ENCODE peak calls at places on chromosomes 7 and 10, in seven cellular contexts. S is IMR-90, O is fibroblast of villous mesenchyme, G is GM23338, Q is AG10803, C is PC-9, T is upper lobe of left lung. K is an unnamed sample.

GRCh38 chr7:117110480-117111315 is 157.4 kb downstream of the ST7 start:
- DNase-seq in S (no peak), O (peak), G (no peak), Q (no peak), C (no peak), T (no peak), K (no peak)

GRCh38 chr10:49323896-49324270 is 24.9 kb downstream of the C10orf71 start:
- DNase-seq in S (no peak), O (no peak), G (no peak), Q (no peak), C (no peak), T (no peak), K (no peak)

GRCh38 chr10:29585488-29585976 is 49.2 kb downstream of the SVIL start:
- DNase-seq in S (peak), O (no peak), G (peak), Q (peak), C (no peak), T (no peak), K (no peak)

GRCh38 chr7:771241-772004 is 44.3 kb upstream of the PRKAR1B start:
- DNase-seq in S (peak), O (peak), G (no peak), Q (peak), C (no peak), T (peak), K (no peak)

GRCh38 chr10:34666008-34666700 is 148.9 kb downstream of the PARD3 start:
- DNase-seq in S (peak), O (peak), G (peak), Q (peak), C (peak), T (no peak), K (peak)

GRCh38 chr7:16967174-16967868 is 85.5 kb upstream of the AGR3 start:
- DNase-seq in S (peak), O (no peak), G (no peak), Q (peak), C (no peak), T (no peak), K (no peak)

GRCh38 chr10:99711129-99711719 is 20.7 kb downstream of the COX15 start:
- DNase-seq in S (peak), O (peak), G (peak), Q (peak), C (no peak), T (no peak), K (peak)

GRCh38 chr7:12297709-12298108 is 86.6 kb downstream of the TMEM106B start:
- DNase-seq in S (no peak), O (no peak), G (peak), Q (no peak), C (peak), T (no peak), K (no peak)

GRCh38 chr10:108601856-108602255 is 1321.5 kb downstream of the XPNPEP1 start:
- DNase-seq in S (no peak), O (no peak), G (no peak), Q (no peak), C (no peak), T (no peak), K (peak)

GRCh38 chr10:33803248-33803647 is 468.8 kb upstream of the NRP1 start:
- DNase-seq in S (peak), O (peak), G (no peak), Q (no peak), C (no peak), T (no peak), K (peak)

GRCh38 chr10:11831520-11831951 is 8.4 kb downstream of the PROSER2 start:
- DNase-seq in S (no peak), O (no peak), G (no peak), Q (peak), C (peak), T (no peak), K (no peak)

GRCh38 chr10:106551501-106551900 is 613.0 kb downstream of the SORCS1 start:
- DNase-seq in S (no peak), O (no peak), G (no peak), Q (no peak), C (no peak), T (no peak), K (no peak)

GRCh38 chr7:37921340-37921805 is 933 bp downstream of the EPDR1 start:
- DNase-seq in S (no peak), O (no peak), G (peak), Q (peak), C (no peak), T (no peak), K (no peak)

GRCh38 chr10:4344544-4344994 is 481.4 kb upstream of the AKR1E2 start:
- DNase-seq in S (peak), O (peak), G (peak), Q (peak), C (peak), T (no peak), K (peak)

GRCh38 chr10:28793482-28793881 is 116.2 kb downstream of the BAMBI start:
- DNase-seq in S (no peak), O (peak), G (no peak), Q (no peak), C (no peak), T (no peak), K (no peak)

GRCh38 chr7:607938-608337 is 88.3 kb upstream of the PDGFA start:
- DNase-seq in S (no peak), O (no peak), G (no peak), Q (no peak), C (no peak), T (no peak), K (no peak)

GRCh38 chr7:44060948-44061644 is 4.3 kb downstream of the PGAM2 start:
- DNase-seq in S (no peak), O (no peak), G (no peak), Q (no peak), C (no peak), T (no peak), K (no peak)

GRCh38 chr7:6444516-6445269 is 3.1 kb downstream of the DAGLB start:
- DNase-seq in S (peak), O (peak), G (no peak), Q (no peak), C (no peak), T (no peak), K (no peak)

GRCh38 chr10:59557052-59557451 is 152.6 kb downstream of the SLC16A9 start:
- DNase-seq in S (no peak), O (no peak), G (peak), Q (no peak), C (no peak), T (no peak), K (no peak)

DNA sequence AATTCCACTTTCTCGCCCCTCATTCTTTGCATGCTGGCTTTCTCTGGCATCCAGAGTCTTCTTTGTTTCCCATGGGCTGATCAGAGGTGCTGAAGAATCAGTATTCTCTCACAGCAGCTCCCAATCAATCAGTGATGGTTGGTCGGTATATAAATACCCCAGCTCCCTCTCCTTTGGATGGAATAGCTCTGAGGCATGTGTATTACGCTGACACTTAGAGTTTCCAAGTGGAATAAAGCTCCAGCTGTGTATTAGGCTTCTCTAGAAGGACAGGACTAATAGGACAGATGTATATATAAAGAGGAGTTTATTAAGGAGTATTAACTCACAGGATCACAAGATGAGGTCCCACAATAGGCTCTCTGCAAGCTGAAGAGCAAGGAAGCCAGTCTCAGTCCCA is 218.3 kb upstream of the GRB10 start:
- DNase-seq in S (no peak), O (no peak), G (peak), Q (no peak), C (no peak), T (no peak), K (no peak)
- TF ChIP-seq CTCF in S (no peak), O (peak), G (peak), Q (no peak), C (peak), T (peak), K (peak)

GRCh38 chr7:143285454-143285756 is 647 bp downstream of the TMEM139 start:
- DNase-seq in S (no peak), O (no peak), G (peak), Q (no peak), C (peak), T (no peak), K (no peak)

GRCh38 chr7:143287321-143287934 is 723 bp upstream of the CASP2 start:
- DNase-seq in S (no peak), O (no peak), G (no peak), Q (no peak), C (no peak), T (no peak), K (no peak)

GRCh38 chr7:143284591-143285453 is at the start of gene TMEM139:
- DNase-seq in S (no peak), O (no peak), G (peak), Q (no peak), C (peak), T (no peak), K (no peak)

GRCh38 chr7:143286522-143286890 is 1.6 kb upstream of the CASP2 start:
- DNase-seq in S (no peak), O (no peak), G (no peak), Q (no peak), C (no peak), T (no peak), K (no peak)

DNA sequence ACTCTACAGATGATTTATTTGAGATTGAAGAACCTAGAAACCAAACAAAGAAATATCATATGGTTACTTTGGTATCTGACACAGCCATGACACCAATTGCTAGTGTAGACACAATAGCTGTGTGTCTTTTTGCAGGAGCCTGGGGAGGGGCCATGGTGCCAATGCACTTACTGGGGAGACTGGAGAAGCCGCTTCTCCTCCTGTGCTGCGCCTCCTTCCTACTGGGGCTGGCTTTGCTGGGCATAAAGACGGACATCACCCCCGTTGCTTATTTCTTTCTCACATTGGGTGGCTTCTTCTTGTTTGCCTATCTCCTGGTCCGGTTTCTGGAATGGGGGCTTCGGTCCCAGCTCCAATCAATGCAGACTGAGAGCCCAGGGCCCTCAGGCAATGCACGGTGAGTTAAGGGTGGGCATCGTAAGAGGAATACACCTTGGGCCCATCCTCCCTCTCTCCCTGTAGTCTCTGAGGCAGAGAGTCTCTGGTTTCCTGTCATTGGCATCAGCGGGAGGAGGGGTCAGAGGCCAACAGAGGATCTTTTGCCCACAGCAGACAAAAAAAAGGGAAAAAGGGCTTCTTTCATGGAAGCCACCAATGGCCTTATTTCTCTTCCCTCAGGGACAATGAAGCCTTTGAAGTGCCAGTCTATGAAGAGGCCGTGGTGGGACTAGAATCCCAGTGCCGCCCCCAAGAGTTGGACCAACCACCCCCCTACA is 1.2 kb downstream of the TMEM139 start:
- DNase-seq in S (no peak), O (no peak), G (no peak), Q (no peak), C (no peak), T (no peak), K (no peak)
- TF ChIP-seq CTCF in S (no peak), O (no peak), G (no peak), Q (no peak), C (no peak), T (no peak), K (no peak)

GRCh38 chr7:140342732-140343514 is 55.4 kb downstream of the SLC37A3 start:
- DNase-seq in S (peak), O (peak), G (peak), Q (peak), C (no peak), T (no peak), K (no peak)
- TF ChIP-seq CTCF in S (peak), O (peak), G (peak), Q (peak), C (peak), T (peak), K (peak)

GRCh38 chr10:79066460-79067240 is 2.1 kb upstream of the ZMIZ1 start:
- DNase-seq in S (peak), O (no peak), G (peak), Q (peak), C (no peak), T (no peak), K (no peak)
- TF ChIP-seq CTCF in S (peak), O (no peak), G (peak), Q (peak), C (peak), T (no peak), K (peak)

DNA sequence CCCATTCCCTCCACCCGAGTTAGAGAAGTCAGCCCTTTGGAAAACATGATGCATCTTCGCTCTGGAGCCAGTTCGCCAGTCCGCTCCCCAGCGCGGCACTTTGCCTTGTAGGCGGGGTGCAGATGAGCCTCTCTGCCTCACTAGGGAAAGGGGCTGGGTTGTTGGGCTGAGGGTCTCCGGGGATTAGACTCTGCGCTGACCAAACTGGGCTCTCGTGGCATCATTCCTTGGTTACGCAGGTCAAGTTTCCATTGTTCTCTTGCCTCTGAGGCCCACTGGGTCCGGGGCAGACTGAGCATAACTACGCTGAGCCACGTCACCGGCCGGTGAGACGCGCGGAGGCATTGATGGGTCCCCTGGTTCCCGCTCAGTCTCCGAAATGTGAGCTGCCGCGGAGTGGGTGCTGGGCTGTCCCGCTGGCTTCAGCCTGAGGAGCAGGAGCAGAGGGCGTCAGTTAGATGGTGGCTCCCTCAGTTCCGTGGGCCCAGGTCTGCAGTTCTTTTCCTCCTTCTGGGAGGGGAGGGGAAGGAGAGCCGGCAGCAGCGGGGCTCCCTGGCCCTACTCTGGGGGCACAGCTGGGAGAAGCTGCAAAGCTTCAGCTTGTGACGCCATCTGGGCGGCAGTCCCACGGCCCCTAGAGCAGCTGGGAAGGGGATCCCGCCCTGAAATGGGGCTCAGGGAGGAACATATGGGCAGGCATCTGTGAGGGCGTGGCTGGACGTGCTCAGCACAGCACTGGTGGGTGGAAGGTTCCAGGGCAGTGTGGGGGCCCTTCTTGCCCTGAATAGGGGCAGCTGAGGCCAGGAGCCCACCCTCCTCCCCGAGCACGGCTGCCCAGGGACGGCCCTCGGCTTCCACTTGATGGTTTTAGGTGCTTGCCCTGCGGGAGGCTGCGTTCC is 121.2 kb upstream of the BTBD16 start:
- DNase-seq in S (no peak), O (peak), G (peak), Q (no peak), C (no peak), T (peak), K (no peak)
- TF ChIP-seq CTCF in S (no peak), O (no peak), G (no peak), Q (no peak), C (no peak), T (no peak), K (no peak)

GRCh38 chr7:96416599-96416998 is 94.7 kb upstream of the SLC25A13 start:
- DNase-seq in S (no peak), O (no peak), G (no peak), Q (no peak), C (no peak), T (no peak), K (no peak)
- TF ChIP-seq CTCF in S (no peak), O (no peak), G (no peak), Q (no peak), C (no peak), T (no peak), K (no peak)

GRCh38 chr7:40680657-40681056 is 545.9 kb downstream of the SUGCT start:
- DNase-seq in S (no peak), O (peak), G (peak), Q (peak), C (no peak), T (no peak), K (no peak)
- TF ChIP-seq CTCF in S (peak), O (peak), G (peak), Q (peak), C (peak), T (no peak), K (peak)